ENCODE peak calls at places on chromosomes 16 and 17, in six cellular contexts. T, W, N, P, J and F are unnamed samples.

GRCh38 chr16:86739808-86740207 is 161.5 kb downstream of the FOXL1 start:
- DNase-seq in T (no peak), W (no peak), N (no peak), P (no peak), J (no peak), F (no peak)

GRCh38 chr17:17351901-17352781 is 49.0 kb downstream of the NT5M start:
- DNase-seq in T (no peak), W (no peak), N (peak; percentile 69), P (no peak), J (no peak), F (no peak)

GRCh38 chr17:49443862-49444261 is 29.2 kb upstream of the PHB1 start:
- DNase-seq in T (no peak), W (no peak), N (peak; percentile 64), P (no peak), J (no peak), F (no peak)

GRCh38 chr17:8345052-8345690 is 5.5 kb downstream of the ODF4 start:
- DNase-seq in T (no peak), W (no peak), N (no peak), P (no peak), J (no peak), F (no peak)

GRCh38 chr16:11871193-11871592 is 19.9 kb upstream of the RSL1D1 start:
- DNase-seq in T (no peak), W (no peak), N (peak; percentile 51), P (no peak), J (no peak), F (no peak)

GRCh38 chr16:28140788-28141618 is 70.8 kb downstream of the XPO6 start:
- DNase-seq in T (no peak), W (peak; percentile 53), N (no peak), P (peak; percentile 21), J (no peak), F (no peak)

GRCh38 chr16:29675811-29676643 is 3.0 kb upstream of the QPRT start:
- DNase-seq in T (peak; percentile 28), W (no peak), N (peak; percentile 30), P (no peak), J (peak; percentile 37), F (no peak)

GRCh38 chr16:88306860-88307545 is 75.8 kb upstream of the ZNF469 start:
- DNase-seq in T (no peak), W (no peak), N (peak; percentile 95), P (no peak), J (no peak), F (no peak)

GRCh38 chr17:46764709-46765401 is 53.6 kb downstream of the WNT3 start:
- DNase-seq in T (peak; percentile 42), W (peak; percentile 74), N (peak; percentile 83), P (peak; percentile 88), J (no peak), F (no peak)

GRCh38 chr16:67394271-67395104 is 1.2 kb upstream of the TPPP3 start:
- DNase-seq in T (no peak), W (peak; percentile 61), N (peak; percentile 53), P (no peak), J (no peak), F (no peak)

GRCh38 chr16:51151435-51151950 is 423 bp upstream of the SALL1 start:
- DNase-seq in T (no peak), W (no peak), N (peak; percentile 91), P (peak; percentile 47), J (no peak), F (peak; percentile 85)

GRCh38 chr17:37527249-37527851 is 37.7 kb downstream of the DUSP14 start:
- DNase-seq in T (peak; percentile 66), W (no peak), N (peak; percentile 80), P (no peak), J (peak; percentile 70), F (no peak)

GRCh38 chr16:56990407-56991286 is 1.3 kb downstream of the NLRC5 start:
- DNase-seq in T (no peak), W (no peak), N (peak; percentile 34), P (no peak), J (no peak), F (no peak)

GRCh38 chr17:19386276-19386863 is 620 bp downstream of the MFAP4 start:
- DNase-seq in T (peak; percentile 88), W (peak; percentile 85), N (peak; percentile 98), P (peak; percentile 35), J (peak; percentile 79), F (no peak)

GRCh38 chr17:17729620-17730249 is 48.5 kb downstream of the RAI1 start:
- DNase-seq in T (no peak), W (no peak), N (no peak), P (peak; percentile 50), J (peak; percentile 79), F (no peak)

GRCh38 chr17:66726371-66726770 is 108.5 kb upstream of the CACNG5 start:
- DNase-seq in T (no peak), W (no peak), N (no peak), P (no peak), J (no peak), F (no peak)

GRCh38 chr17:56598471-56598870 is 5.0 kb downstream of the NOG start:
- DNase-seq in T (no peak), W (no peak), N (peak; percentile 54), P (no peak), J (no peak), F (no peak)

GRCh38 chr16:71259086-71259485 is 28.6 kb upstream of the HYDIN start:
- DNase-seq in T (no peak), W (no peak), N (no peak), P (no peak), J (no peak), F (no peak)

GRCh38 chr16:71817690-71818089 is 9.1 kb upstream of the AP1G1 start:
- DNase-seq in T (no peak), W (no peak), N (no peak), P (no peak), J (no peak), F (no peak)

GRCh38 chr17:28828294-28829040 is 14.1 kb downstream of the FAM222B start:
- DNase-seq in T (no peak), W (no peak), N (peak; percentile 18), P (no peak), J (no peak), F (no peak)

GRCh38 chr16:27080870-27081269 is 14.1 kb downstream of the C16orf82 start:
- DNase-seq in T (peak; percentile 20), W (no peak), N (peak; percentile 19), P (no peak), J (peak; percentile 35), F (no peak)

GRCh38 chr16:1613240-1613639 is 1.1 kb downstream of the CRAMP1 start:
- DNase-seq in T (peak; percentile 16), W (no peak), N (peak; percentile 51), P (no peak), J (no peak), F (no peak)
- H3K27ac ChIP-seq in T (peak overlapping the region; percentile 96), W (no peak overlapping the region), N (peak overlapping the region; percentile 64), P (no peak overlapping the region), J (peak overlapping the region; percentile 89), F (no peak overlapping the region)

GRCh38 chr16:80347002-80347401 is 193.8 kb upstream of the DYNLRB2 start:
- DNase-seq in T (no peak), W (no peak), N (no peak), P (no peak), J (no peak), F (no peak)

GRCh38 chr16:80350066-80350465 is 190.7 kb upstream of the DYNLRB2 start:
- DNase-seq in T (no peak), W (no peak), N (no peak), P (no peak), J (no peak), F (no peak)

GRCh38 chr16:80344570-80344969 is 196.2 kb upstream of the DYNLRB2 start:
- DNase-seq in T (no peak), W (no peak), N (no peak), P (no peak), J (no peak), F (no peak)

GRCh38 chr16:80347900-80348299 is 192.9 kb upstream of the DYNLRB2 start:
- DNase-seq in T (no peak), W (no peak), N (no peak), P (peak; percentile 23), J (no peak), F (peak; percentile 60)

DNA sequence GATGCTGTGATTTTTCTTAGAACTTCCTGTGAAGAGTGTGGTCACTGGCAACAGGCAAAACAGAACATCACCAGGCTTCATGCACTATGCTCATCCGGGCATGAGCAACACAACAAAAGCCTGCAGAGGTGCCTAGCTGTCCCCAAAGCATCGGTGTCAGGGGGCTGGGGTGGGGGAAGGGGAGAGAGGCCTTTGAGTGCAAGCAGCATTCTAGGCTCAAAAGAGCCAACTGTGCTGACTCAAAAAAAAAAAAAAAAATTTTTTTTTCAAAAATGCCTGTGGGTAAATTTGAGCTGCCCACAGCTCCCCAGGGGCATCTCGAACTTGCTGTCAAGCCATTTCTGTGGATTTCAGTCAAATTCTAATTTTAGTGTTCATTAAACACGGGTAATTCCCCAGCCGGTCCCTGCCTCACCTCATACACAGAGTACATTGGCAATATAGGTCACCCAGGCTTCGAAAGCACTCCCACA is 194.6 kb upstream of the DYNLRB2 start:
- DNase-seq in T (no peak), W (no peak), N (peak; percentile 52), P (no peak), J (no peak), F (no peak)
- H3K27ac ChIP-seq in T (no peak overlapping the region), W (no peak overlapping the region), N (no peak overlapping the region), P (no peak overlapping the region), J (no peak overlapping the region), F (no peak overlapping the region)

GRCh38 chr17:47956818-47957590 is 679 bp downstream of the PRR15L start:
- DNase-seq in T (no peak), W (no peak), N (peak; percentile 12), P (peak; percentile 66), J (no peak), F (no peak)
- H3K27ac ChIP-seq in T (no peak overlapping the region), W (peak overlapping the region; percentile 85), N (no peak overlapping the region), P (peak overlapping the region; percentile 89), J (peak overlapping the region; percentile 72), F (no peak overlapping the region)

GRCh38 chr17:81328489-81328888 is 33.4 kb upstream of the SLC38A10 start:
- DNase-seq in T (no peak), W (no peak), N (no peak), P (no peak), J (no peak), F (no peak)

GRCh38 chr17:81330884-81331245 is 35.8 kb upstream of the SLC38A10 start:
- DNase-seq in T (no peak), W (no peak), N (no peak), P (no peak), J (no peak), F (no peak)

GRCh38 chr17:81329927-81330883 is 35.1 kb upstream of the SLC38A10 start:
- DNase-seq in T (peak; percentile 48), W (no peak), N (peak; percentile 24), P (no peak), J (peak; percentile 71), F (no peak)

GRCh38 chr17:81328925-81329278 is 33.8 kb upstream of the SLC38A10 start:
- DNase-seq in T (peak; percentile 48), W (no peak), N (peak; percentile 31), P (no peak), J (peak; percentile 50), F (no peak)

DNA sequence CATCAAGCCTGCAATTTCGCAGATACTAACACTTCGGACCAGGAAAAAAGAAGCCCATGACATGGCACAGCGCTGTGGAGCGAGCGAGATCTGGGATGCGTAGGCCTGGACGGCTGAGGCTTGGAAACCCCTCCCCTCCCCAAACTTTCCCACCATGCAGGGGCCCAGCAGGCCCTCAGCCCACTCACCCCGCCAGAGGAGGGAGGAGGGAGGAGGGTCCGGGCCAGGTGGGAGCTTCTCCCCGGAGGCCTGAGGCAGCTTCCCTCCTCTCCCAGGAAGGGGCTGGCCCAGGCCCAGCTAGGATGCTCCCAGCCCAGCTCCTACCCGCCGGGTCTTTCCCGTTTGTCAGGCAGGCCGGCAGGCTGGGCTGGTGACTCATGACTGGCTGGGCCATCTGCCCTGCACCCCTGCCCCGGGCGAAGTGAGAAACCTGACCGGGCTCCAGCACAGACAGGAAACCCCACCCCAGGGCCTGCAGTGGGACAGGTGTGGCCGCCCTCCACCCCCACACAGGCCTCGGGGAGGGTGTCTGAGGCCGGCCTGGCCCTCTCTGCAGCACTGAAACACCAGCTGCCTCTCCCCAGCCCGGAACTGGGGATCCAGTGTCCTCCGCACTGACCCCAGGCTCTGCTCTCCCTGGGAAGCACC is 34.3 kb upstream of the SLC38A10 start:
- DNase-seq in T (peak; percentile 98), W (peak; percentile 91), N (peak; percentile 96), P (peak; percentile 91), J (peak; percentile 99), F (no peak)
- H3K27ac ChIP-seq in T (peak overlapping the region; percentile 99), W (peak overlapping the region; percentile 83), N (no peak overlapping the region), P (peak overlapping the region; percentile 42), J (peak overlapping the region; percentile 93), F (no peak overlapping the region)